ENCODE peak calls at places on chromosomes 6 and 20, in four cellular contexts. G is K562, V is GM12878, F is HepG2. A is an unnamed sample.
A peak's percentile ranks its signal among the peaks of the same experiment; 100 is the strongest.

GRCh38 chr6:90369651-90370050 is 73.0 kb upstream of the BACH2 start:
- DNase-seq in G (peak; percentile 66), V (no peak), F (no peak), A (no peak)

GRCh38 chr6:155031091-155031490 is 36.0 kb downstream of the TIAM2 start:
- DNase-seq in G (no peak), V (no peak), F (no peak), A (no peak)

GRCh38 chr20:47791084-47791599 is 5.9 kb upstream of the SULF2 start:
- DNase-seq in G (no peak), V (no peak), F (no peak), A (no peak)

GRCh38 chr6:5084787-5085637 is at the start of gene PPP1R3G:
- DNase-seq in G (no peak), V (no peak), F (no peak), A (peak; percentile 44)

GRCh38 chr6:158161566-158162254 is 6.4 kb downstream of the SERAC1 start:
- DNase-seq in G (peak; percentile 15), V (no peak), F (no peak), A (peak; percentile 45)

GRCh38 chr6:30260036-30260504 is 46.9 kb upstream of the TRIM26 start:
- DNase-seq in G (no peak), V (no peak), F (no peak), A (peak; percentile 21)

GRCh38 chr6:3844097-3844463 is 5.1 kb upstream of the FAM50B start:
- DNase-seq in G (no peak), V (no peak), F (no peak), A (no peak)

GRCh38 chr20:61756446-61756845 is 309.2 kb downstream of the TAF4 start:
- DNase-seq in G (no peak), V (no peak), F (no peak), A (no peak)

GRCh38 chr20:62739581-62740285 is 31.1 kb downstream of the NTSR1 start:
- DNase-seq in G (no peak), V (no peak), F (no peak), A (peak; percentile 13)

GRCh38 chr6:37059344-37060194 is 54.1 kb downstream of the FGD2 start:
- DNase-seq in G (peak; percentile 97), V (no peak), F (peak; percentile 99), A (peak; percentile 73)

GRCh38 chr6:96186094-96186493 is 170.3 kb downstream of the FUT9 start:
- DNase-seq in G (no peak), V (no peak), F (no peak), A (no peak)

GRCh38 chr6:144159231-144159630 is 8.9 kb downstream of the STX11 start:
- DNase-seq in G (no peak), V (no peak), F (no peak), A (no peak)

GRCh38 chr6:123380257-123380656 is 256.5 kb downstream of the TRDN start:
- DNase-seq in G (peak; percentile 60), V (no peak), F (peak; percentile 22), A (no peak)

GRCh38 chr20:34621383-34622367 is 55.2 kb downstream of the PIGU start:
- DNase-seq in G (no peak), V (no peak), F (peak; percentile 100), A (no peak)

GRCh38 chr6:22906091-22906549 is 336.8 kb downstream of the HDGFL1 start:
- DNase-seq in G (no peak), V (no peak), F (no peak), A (no peak)

GRCh38 chr6:106860940-106861339 is 113.6 kb downstream of the CD24 start:
- DNase-seq in G (no peak), V (no peak), F (no peak), A (no peak)

GRCh38 chr6:114740547-114740946 is 397.7 kb upstream of the HS3ST5 start:
- DNase-seq in G (no peak), V (no peak), F (no peak), A (no peak)

GRCh38 chr6:79277109-79277508 is 42.6 kb upstream of the HMGN3 start:
- DNase-seq in G (no peak), V (no peak), F (no peak), A (no peak)

GRCh38 chr6:33277663-33278391 is 904 bp downstream of the B3GALT4 start:
- DNase-seq in G (peak; percentile 52), V (no peak), F (no peak), A (peak; percentile 32)

GRCh38 chr20:43681991-43682410 is 15.1 kb downstream of the MYBL2 start:
- DNase-seq in G (no peak), V (peak; percentile 89), F (no peak), A (no peak)

GRCh38 chr6:157368359-157369049 is 12.5 kb upstream of the ZDHHC14 start:
- DNase-seq in G (no peak), V (no peak), F (no peak), A (no peak)

GRCh38 chr6:4253604-4254211 is 118.3 kb upstream of the ECI2 start:
- DNase-seq in G (peak; percentile 24), V (no peak), F (peak; percentile 20), A (no peak)

GRCh38 chr6:112691289-112691688 is 344.2 kb downstream of the RFPL4B start:
- DNase-seq in G (peak; percentile 14), V (no peak), F (no peak), A (no peak)

GRCh38 chr6:62283828-62284411 is 2.1 kb downstream of the KHDRBS2 start:
- DNase-seq in G (peak; percentile 14), V (no peak), F (peak; percentile 50), A (no peak)

GRCh38 chr6:159760602-159761057 is 1.2 kb upstream of the ACAT2 start:
- DNase-seq in G (no peak), V (no peak), F (peak; percentile 24), A (peak; percentile 25)

GRCh38 chr6:78593898-78594666 is 273.3 kb upstream of the IRAK1BP1 start:
- DNase-seq in G (no peak), V (no peak), F (no peak), A (no peak)

GRCh38 chr20:50762045-50762422 is 30.7 kb downstream of the PARD6B start:
- DNase-seq in G (peak; percentile 42), V (no peak), F (no peak), A (no peak)

GRCh38 chr6:113651120-113651519 is 206.0 kb upstream of the MARCKS start:
- DNase-seq in G (no peak), V (no peak), F (no peak), A (no peak)

GRCh38 chr6:41648921-41649320 is 10.7 kb downstream of the MDFI start:
- DNase-seq in G (no peak), V (no peak), F (no peak), A (no peak)

GRCh38 chr6:70686548-70687133 is 19.0 kb downstream of the SMAP1 start:
- DNase-seq in G (peak; percentile 49), V (no peak), F (peak; percentile 39), A (no peak)

GRCh38 chr6:137147195-137147594 is 26.2 kb downstream of the IL22RA2 start:
- DNase-seq in G (no peak), V (no peak), F (no peak), A (no peak)

GRCh38 chr20:38129248-38129865 is 35.7 kb downstream of the TGM2 start:
- DNase-seq in G (no peak), V (no peak), F (no peak), A (peak; percentile 1)

GRCh38 chr6:134373282-134373922 is 55.5 kb upstream of the SGK1 start:
- DNase-seq in G (peak; percentile 78), V (peak; percentile 85), F (no peak), A (no peak)

GRCh38 chr20:35305682-35306556 is 13.7 kb upstream of the FAM83C start:
- DNase-seq in G (peak; percentile 85), V (no peak), F (peak; percentile 92), A (no peak)

GRCh38 chr6:169930799-169931198 is 179.4 kb downstream of the ERMARD start:
- DNase-seq in G (no peak), V (no peak), F (no peak), A (no peak)

GRCh38 chr6:64890609-64891008 is 816.4 kb downstream of the EYS start:
- DNase-seq in G (no peak), V (no peak), F (no peak), A (no peak)

GRCh38 chr6:96811136-96811535 is 26.1 kb downstream of the GPR63 start:
- DNase-seq in G (no peak), V (no peak), F (no peak), A (no peak)

GRCh38 chr20:56993020-56993419 is 273.4 kb downstream of the BMP7 start:
- DNase-seq in G (no peak), V (no peak), F (no peak), A (no peak)

GRCh38 chr6:152273638-152274037 is 363.5 kb downstream of the SYNE1 start:
- DNase-seq in G (no peak), V (no peak), F (no peak), A (peak; percentile 30)

GRCh38 chr6:137097057-137097456 is 52.3 kb upstream of the IL20RA start:
- DNase-seq in G (no peak), V (no peak), F (no peak), A (no peak)

GRCh38 chr6:40056865-40057264 is 122.6 kb upstream of the MOCS1 start:
- DNase-seq in G (no peak), V (no peak), F (no peak), A (no peak)
- TF ChIP-seq NR2C2 in G (no peak), V (no peak), F (no peak), A (no peak)

GRCh38 chr6:150485559-150486517 is 113.8 kb upstream of the PLEKHG1 start:
- DNase-seq in G (no peak), V (no peak), F (no peak), A (no peak)
- TF ChIP-seq NR2C2 in G (no peak), V (no peak), F (no peak), A (no peak)

GRCh38 chr20:63775096-63775978 is 35.8 kb downstream of the SLC2A4RG start:
- DNase-seq in G (peak; percentile 43), V (no peak), F (no peak), A (peak; percentile 91)
- TF ChIP-seq NR2C2 in G (no peak), V (no peak), F (no peak), A (no peak)

GRCh38 chr20:4787069-4787468 is 65.4 kb downstream of the PRND start:
- DNase-seq in G (no peak), V (no peak), F (no peak), A (no peak)
- TF ChIP-seq NR2C2 in G (no peak), V (no peak), F (no peak), A (no peak)

GRCh38 chr6:6749791-6750434 is 161.4 kb downstream of the LY86 start:
- DNase-seq in G (peak; percentile 93), V (no peak), F (peak; percentile 61), A (no peak)
- TF ChIP-seq NR2C2 in G (peak; percentile 84), V (no peak), F (no peak), A (no peak)

DNA sequence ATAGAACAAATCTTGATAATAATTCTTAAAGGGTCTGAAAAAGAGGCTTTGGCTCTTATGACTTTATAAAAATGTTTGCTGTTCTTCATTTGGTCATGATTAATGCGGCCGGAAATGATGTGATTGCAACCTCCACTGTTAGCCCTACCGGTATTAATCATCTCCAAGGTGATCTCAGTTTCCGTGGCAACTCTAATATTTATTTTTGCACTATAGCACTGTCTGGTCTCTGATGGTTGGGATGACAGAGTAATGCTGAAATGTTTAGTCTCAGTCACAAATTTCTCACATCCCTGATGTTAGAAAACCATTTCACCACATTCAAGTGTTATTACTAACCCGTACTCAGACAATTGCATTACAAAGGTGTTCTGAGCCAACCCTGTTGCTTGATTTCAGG is 87.4 kb downstream of the TMEM200A start:
- DNase-seq in G (no peak), V (no peak), F (no peak), A (no peak)
- TF ChIP-seq NR2C2 in G (no peak), V (no peak), F (no peak), A (no peak)